ENCODE peak calls at places on chromosome 20, in ten cellular contexts. Z is pancreas; X is heart right ventricle; R is stomach; H is tibial nerve; S is uterus; V is thyroid gland; J is ovary; T is CD8-positive, alpha-beta T cell; B is fibroblast of pulmonary artery. A is an unnamed sample.

GRCh38 chr20:47686545-47686944 is 98.7 kb downstream of the SULF2 start:
- DNase-seq in R (no peak), V (no peak), H (no peak), Z (no peak), S (peak; percentile 62), X (no peak), T (no peak), B (peak; percentile 69), J (no peak), A (peak; percentile 72)

GRCh38 chr20:14861028-14861699 is 523.8 kb upstream of the FLRT3 start:
- DNase-seq in S (no peak), R (no peak), T (no peak), H (no peak), V (no peak), J (no peak), Z (no peak), B (no peak), X (no peak), A (no peak)

GRCh38 chr20:7980332-7981046 is 39.1 kb downstream of the TMX4 start:
- DNase-seq in T (no peak), B (peak; percentile 70), J (no peak), X (no peak), Z (no peak), S (no peak), V (no peak), H (no peak), R (no peak), A (peak; percentile 7)

GRCh38 chr20:59051666-59052065 is 9.1 kb upstream of the PRELID3B start:
- DNase-seq in R (no peak), V (no peak), Z (no peak), H (no peak), T (no peak), X (no peak), J (no peak), S (no peak), B (no peak), A (no peak)

GRCh38 chr20:58850693-58851174 is at the start of gene GNAS-AS1:
- DNase-seq in H (peak; percentile 64), J (peak; percentile 47), B (peak; percentile 89), S (peak; percentile 80), Z (peak; percentile 90), R (peak; percentile 47), X (peak; percentile 85), T (peak; percentile 77), V (peak; percentile 86), A (peak; percentile 63)

GRCh38 chr20:48845721-48846306 is 18.0 kb upstream of the PREX1 start:
- DNase-seq in J (no peak), S (no peak), R (no peak), H (no peak), Z (no peak), B (peak; percentile 47), T (no peak), V (no peak), X (no peak), A (no peak)

GRCh38 chr20:59025086-59025485 is 5.9 kb downstream of the TUBB1 start:
- DNase-seq in R (no peak), B (no peak), Z (no peak), T (no peak), V (no peak), H (no peak), X (no peak), J (no peak), S (no peak), A (no peak)

GRCh38 chr20:31811796-31812728 is 7.1 kb upstream of the MYLK2 start:
- DNase-seq in J (no peak), R (no peak), B (peak; percentile 84), S (no peak), V (no peak), Z (no peak), T (no peak), H (no peak), X (no peak), A (no peak)

GRCh38 chr20:24135786-24136185 is 147.2 kb upstream of the GGTLC1 start:
- DNase-seq in T (no peak), R (no peak), S (no peak), H (no peak), B (no peak), Z (no peak), J (no peak), V (no peak), X (no peak), A (no peak)

GRCh38 chr20:37408202-37408929 is 62.4 kb downstream of the SRC start:
- DNase-seq in V (no peak), B (no peak), Z (no peak), X (no peak), T (no peak), R (no peak), J (no peak), S (no peak), H (no peak), A (no peak)

GRCh38 chr20:46148313-46149213 is 30.4 kb downstream of the CD40 start:
- DNase-seq in V (no peak), Z (no peak), J (no peak), S (no peak), X (no peak), T (no peak), R (no peak), B (no peak), H (no peak), A (no peak)

GRCh38 chr20:36821964-36822437 is 48.4 kb upstream of the DSN1 start:
- DNase-seq in J (no peak), T (no peak), H (no peak), B (no peak), S (no peak), X (no peak), Z (no peak), R (peak; percentile 38), V (peak; percentile 33), A (no peak)

DNA sequence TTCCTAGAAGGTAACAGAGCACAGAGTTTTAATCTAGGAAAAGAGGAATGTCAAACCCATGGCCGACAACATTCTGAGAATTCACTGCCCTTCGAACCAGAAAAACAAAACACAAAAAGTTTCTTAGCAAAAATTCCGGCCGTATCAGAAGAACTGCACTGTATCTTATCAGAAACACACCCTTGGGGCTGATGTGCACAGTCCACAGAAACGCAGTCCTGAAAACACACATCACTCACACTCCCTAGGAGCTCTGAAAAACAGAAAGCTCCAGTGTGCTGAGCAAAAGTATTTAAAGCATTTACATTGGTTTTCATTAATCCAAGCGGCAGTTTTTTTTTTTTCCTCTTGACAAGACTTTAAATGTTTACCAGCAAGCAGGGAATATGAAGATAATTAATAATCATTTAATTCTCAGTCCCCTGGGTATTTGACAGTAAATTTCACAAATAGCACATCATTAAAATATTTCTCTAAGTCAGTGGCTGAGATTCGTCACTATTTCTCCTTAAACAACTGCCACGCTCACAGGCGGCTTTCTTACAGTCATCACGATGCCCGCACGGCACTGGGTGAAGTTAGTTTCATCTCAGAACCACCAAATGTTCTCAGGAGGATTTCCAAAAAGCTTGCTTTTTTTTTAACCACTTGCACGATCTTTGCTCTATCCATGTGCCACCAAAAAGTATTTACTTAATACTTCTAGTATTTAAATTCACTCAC is 13.3 kb downstream of the NFATC2 start:
- DNase-seq in B (peak; percentile 51), S (no peak), T (peak; percentile 44), R (no peak), V (no peak), J (no peak), X (no peak), H (no peak), Z (no peak), A (peak; percentile 44)
- H3K4me3 ChIP-seq in B (no peak overlapping the region), S (no peak overlapping the region), T (no peak overlapping the region), R (peak overlapping the region; percentile 0), V (no peak overlapping the region), J (no peak overlapping the region), X (no peak overlapping the region), H (peak overlapping the region; percentile 16), Z (no peak overlapping the region), A (no peak overlapping the region)

GRCh38 chr20:34709836-34710567 is 5.9 kb downstream of the TP53INP2 start:
- DNase-seq in B (no peak), S (no peak), X (peak; percentile 44), V (peak; percentile 79), J (peak; percentile 69), T (peak; percentile 75), R (peak; percentile 83), H (no peak), Z (peak; percentile 75), A (no peak)
- TF ChIP-seq CTCF in B (peak; percentile 14), S (peak; percentile 12), X (peak; percentile 55), V (peak; percentile 19), J (peak; percentile 46), T (no peak), R (no peak), H (no peak), Z (no peak), A (no peak)

GRCh38 chr20:63500151-63500901 is 1.4 kb upstream of the EEF1A2 start:
- DNase-seq in T (no peak), V (no peak), R (no peak), X (no peak), B (no peak), J (peak; percentile 18), H (no peak), Z (no peak), S (no peak), A (no peak)

GRCh38 chr20:63498950-63499332 is at the start of gene EEF1A2:
- DNase-seq in J (peak; percentile 23), H (no peak), V (no peak), B (no peak), R (peak; percentile 60), Z (no peak), S (no peak), T (peak; percentile 49), X (no peak), A (no peak)

GRCh38 chr20:63500902-63501817 is 2.3 kb upstream of the EEF1A2 start:
- DNase-seq in H (no peak), B (no peak), V (no peak), R (no peak), T (no peak), Z (no peak), X (no peak), S (no peak), J (peak; percentile 13), A (no peak)

GRCh38 chr20:63497946-63498935 is 642 bp downstream of the EEF1A2 start:
- DNase-seq in R (peak; percentile 61), J (peak; percentile 17), S (no peak), V (peak; percentile 41), T (no peak), Z (peak; percentile 63), X (no peak), B (no peak), H (no peak), A (no peak)

DNA sequence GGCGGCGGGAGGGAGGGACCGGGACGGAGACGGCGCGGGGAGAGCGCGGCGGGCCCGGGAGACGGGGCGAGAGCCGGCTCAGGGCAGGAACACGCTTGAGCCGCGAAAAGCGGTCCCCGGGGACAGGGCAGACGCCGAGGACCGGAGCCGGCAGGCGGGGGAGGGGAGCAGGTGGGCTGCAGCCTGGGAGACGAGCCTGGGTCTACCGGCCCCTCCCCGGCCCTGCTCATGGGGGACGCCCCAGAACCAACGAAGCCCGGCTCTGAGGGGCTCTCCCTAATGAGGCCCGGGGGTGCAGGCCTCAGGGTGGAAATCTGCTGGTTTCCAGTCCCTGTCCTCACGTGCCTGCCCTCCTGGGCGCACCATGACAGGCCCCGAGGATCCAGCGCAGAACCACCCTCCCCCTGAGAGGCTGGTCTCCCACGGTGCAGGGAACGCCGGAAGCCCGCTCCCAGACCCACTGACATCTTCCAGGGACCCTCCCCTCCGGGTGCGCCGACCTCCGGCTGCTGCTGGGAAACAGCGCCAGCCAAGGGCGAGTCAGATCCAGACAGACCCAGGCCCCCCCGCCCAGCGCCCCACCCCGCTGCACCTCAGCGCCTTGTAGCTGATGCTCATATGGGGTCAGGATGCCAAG is 568 bp upstream of the EEF1A2 start:
- DNase-seq in B (no peak), V (no peak), Z (no peak), R (no peak), J (peak; percentile 12), X (no peak), T (no peak), H (no peak), S (no peak), A (no peak)
- H3K4me3 ChIP-seq in B (no peak overlapping the region), V (no peak overlapping the region), Z (peak overlapping the region; percentile 37), R (peak overlapping the region; percentile 50), J (peak overlapping the region; percentile 14), X (peak overlapping the region; percentile 47), T (no peak overlapping the region), H (peak overlapping the region; percentile 46), S (no peak overlapping the region), A (no peak overlapping the region)

GRCh38 chr20:34096699-34097420 is 15.2 kb downstream of the EIF2S2 start:
- DNase-seq in T (no peak), R (no peak), B (no peak), Z (no peak), V (no peak), S (no peak), X (no peak), J (no peak), H (no peak), A (no peak)
- TF ChIP-seq CTCF in T (no peak), R (no peak), B (no peak), Z (no peak), V (no peak), S (no peak), X (no peak), J (no peak), H (no peak), A (no peak)

A was measured in AG09309.